ENCODE peak calls at places on chromosome 10, in six cellular contexts. W is stimulated activated CD4-positive, alpha-beta T cell treated with anti-CD3 and anti-CD28 coated beads, Interleukin-2, amount 100 ng/mL, for 24 hours; B is endothelial cell; H is EL; L is thoracic aorta; X is SJCRH30. A is an unnamed sample.

GRCh38 chr10:126849646-126850045 is 55.6 kb upstream of the DOCK1 start:
- DNase-seq in W (no peak), B (no peak), H (no peak), L (no peak), X (no peak), A (no peak)

GRCh38 chr10:24462889-24463552 is 254.1 kb downstream of the KIAA1217 start:
- DNase-seq in W (no peak), B (no peak), H (no peak), L (no peak), X (no peak), A (no peak)

GRCh38 chr10:75730847-75731246 is 299.4 kb downstream of the LRMDA start:
- DNase-seq in W (no peak), B (no peak), H (no peak), L (no peak), X (no peak), A (no peak)

GRCh38 chr10:91108820-91109219 is 111.6 kb upstream of the PCGF5 start:
- DNase-seq in W (no peak), B (no peak), H (no peak), L (no peak), X (no peak), A (no peak)

GRCh38 chr10:89114846-89115625 is 92.1 kb downstream of the CH25H start:
- DNase-seq in W (no peak), B (no peak), H (peak), L (no peak), X (no peak), A (no peak)

GRCh38 chr10:124546957-124547650 is 85.5 kb downstream of the LHPP start:
- DNase-seq in W (no peak), B (no peak), H (no peak), L (no peak), X (no peak), A (no peak)

GRCh38 chr10:45151467-45152214 is 150.9 kb downstream of the ZNF22 start:
- DNase-seq in W (no peak), B (no peak), H (no peak), L (no peak), X (no peak), A (no peak)

GRCh38 chr10:4127518-4128315 is 342.7 kb upstream of the KLF6 start:
- DNase-seq in W (no peak), B (no peak), H (no peak), L (no peak), X (no peak), A (no peak)

GRCh38 chr10:120221873-120222485 is 235.0 kb upstream of the PLPP4 start:
- DNase-seq in W (peak), B (peak), H (peak), L (no peak), X (peak), A (no peak)

GRCh38 chr10:21634599-21635365 is 100.8 kb downstream of the MLLT10 start:
- DNase-seq in W (no peak), B (no peak), H (no peak), L (no peak), X (no peak), A (no peak)

GRCh38 chr10:132574783-132575319 is 37.3 kb downstream of the INPP5A start:
- DNase-seq in W (no peak), B (no peak), H (peak), L (no peak), X (peak), A (peak)

GRCh38 chr10:110340821-110341220 is 36.1 kb upstream of the SMNDC1 start:
- DNase-seq in W (no peak), B (no peak), H (no peak), L (no peak), X (no peak), A (no peak)

A was measured in mesenteric fat pad.